ENCODE peak calls at places on chromosomes 5 and 9, in four cellular contexts. O, Q, G and Z are unnamed samples.

GRCh38 chr9:136650648-136651047 is 12.1 kb upstream of the EGFL7 start:
- DNase-seq in O (no peak), Q (no peak), G (no peak), Z (no peak)

GRCh38 chr9:89536618-89537017 is 38.7 kb upstream of the SEMA4D start:
- DNase-seq in O (no peak), Q (no peak), G (no peak), Z (no peak)

GRCh38 chr5:16712600-16712999 is 95.8 kb upstream of the RETREG1 start:
- DNase-seq in O (no peak), Q (no peak), G (no peak), Z (no peak)

GRCh38 chr9:129619787-129620668 is 873 bp downstream of the C9orf50 start:
- DNase-seq in O (no peak), Q (no peak), G (no peak), Z (peak)

GRCh38 chr5:135535820-135536801 is at the start of gene NEUROG1:
- DNase-seq in O (no peak), Q (no peak), G (no peak), Z (no peak)

GRCh38 chr9:93355827-93356226 is 95.7 kb upstream of the FAM120A start:
- DNase-seq in O (no peak), Q (no peak), G (no peak), Z (no peak)

GRCh38 chr9:22055090-22055489 is 46.0 kb upstream of the CDKN2B start:
- DNase-seq in O (no peak), Q (no peak), G (no peak), Z (peak)

GRCh38 chr5:5351288-5352089 is 71.0 kb upstream of the ICE1 start:
- DNase-seq in O (no peak), Q (no peak), G (no peak), Z (no peak)

GRCh38 chr9:87682618-87683017 is 43.3 kb upstream of the CTSL start:
- DNase-seq in O (no peak), Q (no peak), G (no peak), Z (no peak)

GRCh38 chr5:159971038-159971437 is 37.9 kb upstream of the TTC1 start:
- DNase-seq in O (no peak), Q (peak), G (no peak), Z (no peak)

GRCh38 chr9:110180386-110180712 is 27.6 kb downstream of the C9orf152 start:
- DNase-seq in O (no peak), Q (no peak), G (no peak), Z (no peak)

GRCh38 chr5:43140286-43140685 is 19.6 kb downstream of the ZNF131 start:
- DNase-seq in O (no peak), Q (peak), G (no peak), Z (no peak)

GRCh38 chr9:108813951-108814601 is 41.7 kb downstream of the ACTL7B start:
- DNase-seq in O (no peak), Q (peak), G (no peak), Z (peak)

GRCh38 chr5:151703227-151703626 is 16.5 kb upstream of the SPARC start:
- DNase-seq in O (no peak), Q (no peak), G (no peak), Z (no peak)

GRCh38 chr9:71910602-71911060 is 362 bp downstream of the ABHD17B start:
- DNase-seq in O (no peak), Q (no peak), G (no peak), Z (no peak)

GRCh38 chr5:8633259-8633658 is 764.3 kb downstream of the MTRR start:
- DNase-seq in O (no peak), Q (no peak), G (no peak), Z (no peak)

GRCh38 chr9:130445268-130445983 is 665 bp downstream of the ASS1 start:
- DNase-seq in O (peak), Q (peak), G (peak), Z (peak)

GRCh38 chr5:51411917-51412316 is 28.7 kb downstream of the ISL1 start:
- DNase-seq in O (no peak), Q (no peak), G (no peak), Z (no peak)

GRCh38 chr9:78620303-78620702 is 323.4 kb downstream of the PSAT1 start:
- DNase-seq in O (no peak), Q (no peak), G (no peak), Z (peak)

GRCh38 chr5:97182571-97183099 is 412 bp downstream of the RIOK2 start:
- DNase-seq in O (no peak), Q (peak), G (no peak), Z (peak)

GRCh38 chr9:134539613-134540012 is 102.0 kb upstream of the COL5A1 start:
- DNase-seq in O (no peak), Q (no peak), G (peak), Z (no peak)

GRCh38 chr9:125235805-125236534 is 5.2 kb downstream of the HSPA5 start:
- DNase-seq in O (no peak), Q (no peak), G (no peak), Z (no peak)

GRCh38 chr9:125238915-125239446 is 2.2 kb downstream of the HSPA5 start:
- DNase-seq in O (no peak), Q (no peak), G (no peak), Z (no peak)

GRCh38 chr9:125240649-125240999 is 519 bp downstream of the HSPA5 start:
- DNase-seq in O (peak), Q (peak), G (peak), Z (peak)

GRCh38 chr9:125239631-125240597 is 1.2 kb downstream of the HSPA5 start:
- DNase-seq in O (no peak), Q (no peak), G (no peak), Z (no peak)

DNA sequence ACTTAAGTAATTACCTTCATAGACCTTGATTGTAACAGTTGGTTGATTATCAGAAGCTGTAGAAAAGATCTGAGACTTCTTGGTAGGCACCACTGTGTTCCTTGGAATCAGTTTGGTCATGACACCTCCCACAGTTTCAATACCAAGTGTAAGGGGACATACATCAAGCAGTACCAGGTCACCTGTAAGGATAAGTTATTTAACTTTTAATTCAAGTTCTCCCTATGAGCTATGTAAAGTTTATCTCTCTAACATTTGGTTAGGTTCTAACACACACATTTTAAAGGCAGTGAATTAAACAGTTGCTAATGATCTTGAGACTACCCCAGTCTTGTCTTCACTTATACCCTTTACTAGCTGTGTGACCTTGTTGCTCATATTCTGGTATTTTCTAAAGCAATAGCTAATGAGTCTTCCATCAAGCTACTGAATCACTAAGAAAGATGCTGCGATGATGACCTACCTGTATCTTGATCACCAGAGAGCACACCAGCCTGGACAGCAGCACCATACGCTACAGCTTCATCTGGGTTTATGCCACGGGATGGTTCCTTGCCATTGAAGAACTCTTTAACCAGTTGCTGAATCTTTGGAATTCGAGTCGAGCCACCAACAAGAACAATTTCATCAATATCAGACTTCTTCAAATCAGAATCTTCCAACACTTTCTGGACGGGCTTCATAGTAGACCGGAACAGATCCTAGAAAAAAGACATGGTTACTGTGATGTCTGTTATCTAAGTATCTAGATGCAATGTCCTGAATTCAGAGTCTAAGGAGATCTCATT is 2.8 kb downstream of the HSPA5 start:
- DNase-seq in O (no peak), Q (no peak), G (no peak), Z (no peak)
- H3K4me3 ChIP-seq in O (peak), Q (peak), G (peak), Z (peak)

DNA sequence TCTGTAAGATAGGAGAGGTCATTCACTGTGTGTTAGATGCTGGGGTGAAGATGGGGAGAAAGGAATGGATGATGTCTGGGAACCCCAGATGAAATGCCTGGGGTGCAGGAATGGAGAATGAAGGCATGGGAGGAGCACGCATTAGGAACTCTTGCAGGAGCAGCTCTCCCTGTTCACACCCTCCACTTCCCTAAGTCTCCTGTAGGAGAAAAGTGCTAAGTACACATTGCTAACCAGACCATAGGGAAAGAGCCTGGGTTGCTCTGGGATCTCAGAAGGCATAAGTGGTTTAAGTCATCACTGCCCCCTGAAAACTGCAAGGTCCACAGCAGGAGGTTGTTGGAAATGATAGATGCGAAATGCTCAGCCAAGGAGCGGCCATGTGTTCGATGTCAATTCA is 163.1 kb downstream of the SEC61B start:
- DNase-seq in O (no peak), Q (no peak), G (no peak), Z (no peak)
- TF ChIP-seq CTCF in O (no peak), Q (no peak), G (no peak), Z (no peak)

DNA sequence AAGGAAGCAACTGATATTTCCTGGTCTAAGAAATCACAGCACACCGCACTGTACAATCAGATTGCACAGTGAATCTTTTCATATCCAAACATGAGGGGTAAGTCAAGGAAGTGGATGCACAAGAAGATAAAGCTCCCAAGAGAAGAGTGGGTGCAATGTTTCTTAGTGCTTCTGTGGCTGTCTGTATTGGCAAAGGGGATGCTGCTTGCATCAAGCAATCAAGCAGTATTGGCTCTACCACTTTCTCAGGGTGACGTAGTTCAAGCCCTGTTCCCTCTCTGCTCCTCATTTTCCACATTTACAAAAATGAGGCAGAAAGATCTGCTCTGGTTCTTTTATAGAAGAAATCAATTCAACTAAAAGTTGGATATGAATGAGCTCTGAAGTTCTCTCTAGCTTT is 2.3 kb downstream of the TNFSF8 start:
- DNase-seq in O (no peak), Q (no peak), G (no peak), Z (no peak)
- H3K4me3 ChIP-seq in O (no peak), Q (no peak), G (peak), Z (no peak)

GRCh38 chr5:112691341-112691685 is 46.4 kb upstream of the APC start:
- DNase-seq in O (no peak), Q (no peak), G (no peak), Z (no peak)
- TF ChIP-seq CTCF in O (no peak), Q (no peak), G (no peak), Z (no peak)

DNA sequence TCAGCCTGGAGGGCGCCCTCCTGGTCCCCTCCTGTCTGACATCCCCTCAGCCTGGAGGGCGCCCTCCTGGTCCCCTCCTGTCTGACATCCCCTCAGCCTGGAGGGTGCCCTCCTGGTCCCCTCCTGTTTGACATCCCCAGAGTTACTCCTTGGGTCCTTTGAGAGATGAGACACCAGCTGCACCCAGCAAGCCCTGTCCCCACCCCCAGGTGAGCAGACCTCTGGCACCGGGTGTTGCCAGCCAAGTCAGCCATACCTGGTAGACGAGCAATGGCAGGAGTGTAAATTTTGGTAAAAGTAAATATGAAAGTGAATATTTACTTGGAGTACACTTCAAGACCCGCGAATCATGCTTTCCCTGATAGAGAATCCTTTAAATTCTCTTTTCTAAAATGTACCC is 25.4 kb downstream of the EXOC3 start:
- DNase-seq in O (no peak), Q (no peak), G (peak), Z (no peak)
- H3K4me3 ChIP-seq in O (no peak), Q (no peak), G (no peak), Z (no peak)

GRCh38 chr5:73901455-73901854 is 275.5 kb downstream of the ARHGEF28 start:
- DNase-seq in O (no peak), Q (no peak), G (no peak), Z (peak)
- TF ChIP-seq CTCF in O (no peak), Q (no peak), G (no peak), Z (peak)

GRCh38 chr5:72847439-72847838 is 31.0 kb downstream of the TNPO1 start:
- DNase-seq in O (no peak), Q (no peak), G (no peak), Z (no peak)
- H3K4me3 ChIP-seq in O (peak), Q (peak), G (peak), Z (peak)

GRCh38 chr9:84932915-84933527 is 263.5 kb downstream of the NTRK2 start:
- DNase-seq in O (no peak), Q (no peak), G (no peak), Z (peak)
- TF ChIP-seq CTCF in O (no peak), Q (peak), G (peak), Z (peak)

GRCh38 chr9:83475741-83476140 is 62.5 kb downstream of the FRMD3 start:
- DNase-seq in O (no peak), Q (no peak), G (no peak), Z (no peak)

GRCh38 chr9:83474631-83475030 is 63.6 kb downstream of the FRMD3 start:
- DNase-seq in O (no peak), Q (no peak), G (no peak), Z (no peak)

GRCh38 chr9:83472221-83472665 is 66.0 kb downstream of the FRMD3 start:
- DNase-seq in O (peak), Q (peak), G (peak), Z (peak)

GRCh38 chr9:83472764-83473163 is 65.4 kb downstream of the FRMD3 start:
- DNase-seq in O (no peak), Q (peak), G (no peak), Z (no peak)

GRCh38 chr9:83473488-83473971 is 64.7 kb downstream of the FRMD3 start:
- DNase-seq in O (no peak), Q (peak), G (no peak), Z (no peak)
- H3K4me3 ChIP-seq in O (no peak), Q (peak), G (no peak), Z (no peak)

GRCh38 chr9:3177362-3177761 is 333.5 kb upstream of the PUM3 start:
- DNase-seq in O (no peak), Q (no peak), G (no peak), Z (no peak)

GRCh38 chr9:3179716-3180115 is 335.8 kb upstream of the PUM3 start:
- DNase-seq in O (no peak), Q (no peak), G (no peak), Z (no peak)

GRCh38 chr9:3177921-3178320 is 334.0 kb upstream of the PUM3 start:
- DNase-seq in O (no peak), Q (no peak), G (no peak), Z (peak)

GRCh38 chr9:3180696-3181048 is 336.8 kb upstream of the PUM3 start:
- DNase-seq in O (no peak), Q (no peak), G (no peak), Z (no peak)

GRCh38 chr9:3181049-3181953 is 337.4 kb upstream of the PUM3 start:
- DNase-seq in O (peak), Q (peak), G (peak), Z (peak)
- TF ChIP-seq CTCF in O (no peak), Q (no peak), G (no peak), Z (peak)